ENCODE peak calls at places on chromosomes 6 and 20, in five cellular contexts. One of them, this sample, is unnamed.

GRCh38 chr6:156963712-156964700 is 186.8 kb downstream of the ARID1B start:
- DNase-seq in NCI-H510A: no peak
- DNase-seq in EL: peak
- DNase-seq in HTR-8/SVneo: peak
- DNase-seq in CD8-positive, alpha-beta T cell: no peak
- DNase-seq in this sample: no peak

GRCh38 chr20:2865630-2866029 is 7.7 kb upstream of the PTPRA start:
- DNase-seq in NCI-H510A: no peak
- DNase-seq in EL: no peak
- DNase-seq in HTR-8/SVneo: no peak
- DNase-seq in CD8-positive, alpha-beta T cell: peak
- DNase-seq in this sample: peak

GRCh38 chr6:132392792-132393191 is 8.5 kb downstream of the MOXD1 start:
- DNase-seq in NCI-H510A: no peak
- DNase-seq in EL: peak
- DNase-seq in HTR-8/SVneo: no peak
- DNase-seq in CD8-positive, alpha-beta T cell: no peak
- DNase-seq in this sample: no peak

GRCh38 chr6:158813032-158813431 is 6.1 kb downstream of the EZR start:
- DNase-seq in NCI-H510A: no peak
- DNase-seq in EL: no peak
- DNase-seq in HTR-8/SVneo: no peak
- DNase-seq in CD8-positive, alpha-beta T cell: no peak
- DNase-seq in this sample: no peak

GRCh38 chr6:33952016-33952415 is 148.2 kb upstream of the MLN start:
- DNase-seq in NCI-H510A: no peak
- DNase-seq in EL: no peak
- DNase-seq in HTR-8/SVneo: no peak
- DNase-seq in CD8-positive, alpha-beta T cell: no peak
- DNase-seq in this sample: no peak

GRCh38 chr6:37451411-37452273 is 18.6 kb downstream of the CMTR1 start:
- DNase-seq in NCI-H510A: no peak
- DNase-seq in EL: no peak
- DNase-seq in HTR-8/SVneo: no peak
- DNase-seq in CD8-positive, alpha-beta T cell: no peak
- DNase-seq in this sample: no peak

GRCh38 chr6:9581155-9581554 is 833.7 kb downstream of the TFAP2A start:
- DNase-seq in NCI-H510A: no peak
- DNase-seq in EL: no peak
- DNase-seq in HTR-8/SVneo: no peak
- DNase-seq in CD8-positive, alpha-beta T cell: no peak
- DNase-seq in this sample: no peak

GRCh38 chr6:124131259-124131658 is 327.6 kb downstream of the NKAIN2 start:
- DNase-seq in NCI-H510A: no peak
- DNase-seq in EL: peak
- DNase-seq in HTR-8/SVneo: peak
- DNase-seq in CD8-positive, alpha-beta T cell: no peak
- DNase-seq in this sample: no peak

GRCh38 chr20:37511605-37512275 is 9.3 kb upstream of the NNAT start:
- DNase-seq in NCI-H510A: no peak
- DNase-seq in EL: peak
- DNase-seq in HTR-8/SVneo: no peak
- DNase-seq in CD8-positive, alpha-beta T cell: no peak
- DNase-seq in this sample: no peak